ENCODE peak calls at places on chromosomes 2 and 18, in seven cellular contexts. I is AG09319, L is AG04450, Z is lower leg skin, E is AG10803, Y is A549, Q is left ventricle myocardium inferior. W is an unnamed sample.

GRCh38 chr2:20148841-20149702 is 75.9 kb downstream of the SDC1 start:
- DNase-seq in I (peak), L (no peak), Z (no peak), E (peak), Y (no peak), Q (no peak), W (peak)

GRCh38 chr2:40255118-40255517 is 196.8 kb downstream of the SLC8A1 start:
- DNase-seq in I (no peak), L (no peak), Z (no peak), E (no peak), Y (no peak), Q (no peak), W (no peak)

GRCh38 chr2:105974800-105975199 is 219.3 kb downstream of the UXS1 start:
- DNase-seq in I (no peak), L (no peak), Z (no peak), E (no peak), Y (no peak), Q (no peak), W (no peak)

GRCh38 chr2:207505728-207506127 is 24.0 kb upstream of the CREB1 start:
- DNase-seq in I (no peak), L (no peak), Z (no peak), E (peak), Y (peak), Q (no peak), W (peak)

GRCh38 chr2:227536445-227536844 is 62.2 kb upstream of the SCYGR2 start:
- DNase-seq in I (no peak), L (no peak), Z (no peak), E (no peak), Y (no peak), Q (no peak), W (peak)

GRCh38 chr2:176114120-176114929 is 2.3 kb upstream of the HOXD10 start:
- DNase-seq in I (no peak), L (no peak), Z (no peak), E (no peak), Y (no peak), Q (no peak), W (no peak)

GRCh38 chr2:45134726-45135125 is 125.5 kb upstream of the SIX2 start:
- DNase-seq in I (no peak), L (no peak), Z (peak), E (peak), Y (no peak), Q (no peak), W (peak)

GRCh38 chr2:113273031-113273551 is 5.6 kb downstream of the PAX8 start:
- DNase-seq in I (no peak), L (peak), Z (no peak), E (peak), Y (peak), Q (no peak), W (no peak)

GRCh38 chr2:108346827-108347226 is 30.9 kb upstream of the SULT1C4 start:
- DNase-seq in I (no peak), L (no peak), Z (no peak), E (no peak), Y (no peak), Q (no peak), W (no peak)

GRCh38 chr2:232571026-232571474 is 20.6 kb downstream of the EIF4E2 start:
- DNase-seq in I (no peak), L (no peak), Z (no peak), E (no peak), Y (no peak), Q (no peak), W (no peak)

GRCh38 chr2:76427447-76427846 is 716.7 kb upstream of the GCFC2 start:
- DNase-seq in I (no peak), L (no peak), Z (no peak), E (no peak), Y (no peak), Q (no peak), W (no peak)

GRCh38 chr2:188024811-188025210 is 266.9 kb upstream of the GULP1 start:
- DNase-seq in I (no peak), L (peak), Z (no peak), E (peak), Y (no peak), Q (no peak), W (peak)

GRCh38 chr2:172834881-172835280 is 99.2 kb downstream of the RAPGEF4 start:
- DNase-seq in I (no peak), L (no peak), Z (no peak), E (no peak), Y (no peak), Q (no peak), W (no peak)

GRCh38 chr2:64787698-64788097 is 134.0 kb upstream of the SERTAD2 start:
- DNase-seq in I (no peak), L (no peak), Z (no peak), E (peak), Y (no peak), Q (no peak), W (peak)

GRCh38 chr18:13823707-13824395 is at the start of gene MC5R:
- DNase-seq in I (no peak), L (no peak), Z (no peak), E (peak), Y (peak), Q (peak), W (peak)

GRCh38 chr2:190910341-190911136 is 29.9 kb downstream of the GLS start:
- DNase-seq in I (no peak), L (no peak), Z (no peak), E (peak), Y (no peak), Q (no peak), W (peak)

GRCh38 chr2:60550984-60551240 is 2.5 kb downstream of the BCL11A start:
- DNase-seq in I (no peak), L (no peak), Z (no peak), E (no peak), Y (no peak), Q (no peak), W (no peak)

GRCh38 chr2:180474716-180475115 is 467.6 kb upstream of the CWC22 start:
- DNase-seq in I (no peak), L (no peak), Z (no peak), E (no peak), Y (no peak), Q (no peak), W (no peak)

GRCh38 chr2:239313776-239314175 is 87.0 kb downstream of the HDAC4 start:
- DNase-seq in I (no peak), L (no peak), Z (no peak), E (no peak), Y (no peak), Q (peak), W (no peak)

GRCh38 chr2:8506771-8507170 is 175.1 kb upstream of the ID2 start:
- DNase-seq in I (no peak), L (no peak), Z (peak), E (no peak), Y (no peak), Q (no peak), W (no peak)

GRCh38 chr18:3055201-3055600 is 42.3 kb upstream of the LPIN2 start:
- DNase-seq in I (no peak), L (no peak), Z (no peak), E (no peak), Y (no peak), Q (no peak), W (peak)

GRCh38 chr2:224252601-224253000 is 149.3 kb downstream of the FAM124B start:
- DNase-seq in I (peak), L (peak), Z (no peak), E (peak), Y (no peak), Q (no peak), W (no peak)

GRCh38 chr2:173195100-173195499 is 119.5 kb downstream of the MAP3K20 start:
- DNase-seq in I (no peak), L (no peak), Z (no peak), E (no peak), Y (no peak), Q (no peak), W (no peak)

GRCh38 chr2:232203936-232204335 is 174.6 kb upstream of the ALPP start:
- DNase-seq in I (no peak), L (no peak), Z (no peak), E (no peak), Y (no peak), Q (no peak), W (no peak)

GRCh38 chr2:180061085-180061484 is 54.0 kb upstream of the CWC22 start:
- DNase-seq in I (no peak), L (no peak), Z (no peak), E (no peak), Y (no peak), Q (no peak), W (no peak)

GRCh38 chr2:154537845-154538244 is 160.7 kb upstream of the KCNJ3 start:
- DNase-seq in I (no peak), L (no peak), Z (no peak), E (no peak), Y (no peak), Q (no peak), W (no peak)

GRCh38 chr2:23487735-23488492 is 102.9 kb downstream of the KLHL29 start:
- DNase-seq in I (peak), L (peak), Z (no peak), E (peak), Y (no peak), Q (no peak), W (peak)

GRCh38 chr18:41323044-41323443 is 632.0 kb upstream of the PIK3C3 start:
- DNase-seq in I (no peak), L (no peak), Z (no peak), E (no peak), Y (no peak), Q (no peak), W (peak)

GRCh38 chr2:188291617-188292445 is at the start of gene GULP1:
- DNase-seq in I (peak), L (no peak), Z (peak), E (peak), Y (peak), Q (peak), W (peak)

GRCh38 chr18:2002178-2002577 is 569.1 kb downstream of the METTL4 start:
- DNase-seq in I (no peak), L (no peak), Z (no peak), E (no peak), Y (no peak), Q (no peak), W (peak)

GRCh38 chr18:1999387-1999786 is 571.9 kb downstream of the METTL4 start:
- DNase-seq in I (no peak), L (no peak), Z (no peak), E (no peak), Y (no peak), Q (no peak), W (no peak)

GRCh38 chr18:1998121-1998520 is 573.2 kb downstream of the METTL4 start:
- DNase-seq in I (no peak), L (no peak), Z (no peak), E (no peak), Y (no peak), Q (no peak), W (no peak)

DNA sequence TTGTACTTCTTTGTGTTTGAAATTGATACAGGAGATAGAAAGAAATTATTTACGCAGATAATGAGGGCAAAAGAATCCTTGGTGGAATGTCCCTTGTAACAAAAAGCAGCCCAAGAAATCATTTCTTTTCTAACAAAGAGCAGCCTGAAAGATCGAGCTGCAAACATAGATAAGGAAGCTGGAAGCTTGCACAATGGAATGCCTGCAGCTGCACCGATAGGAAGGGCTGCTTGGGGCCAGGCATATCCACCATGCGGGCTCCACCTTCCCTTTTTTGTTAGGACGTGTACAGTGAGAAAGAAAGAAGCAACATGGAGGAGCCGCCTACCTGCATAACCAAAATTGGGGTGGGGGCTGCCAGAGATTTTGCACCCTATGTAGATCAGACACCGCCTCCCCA is 568.7 kb downstream of the METTL4 start:
- DNase-seq in I (no peak), L (no peak), Z (no peak), E (no peak), Y (no peak), Q (no peak), W (peak)
- TF ChIP-seq CTCF in I (no peak), L (no peak), Z (no peak), E (no peak), Y (no peak), Q (no peak), W (no peak)

GRCh38 chr2:202035089-202035940 is 1.7 kb downstream of the FZD7 start:
- DNase-seq in I (peak), L (no peak), Z (peak), E (peak), Y (no peak), Q (peak), W (peak)
- TF ChIP-seq CTCF in I (peak), L (peak), Z (no peak), E (peak), Y (no peak), Q (peak), W (peak)

DNA sequence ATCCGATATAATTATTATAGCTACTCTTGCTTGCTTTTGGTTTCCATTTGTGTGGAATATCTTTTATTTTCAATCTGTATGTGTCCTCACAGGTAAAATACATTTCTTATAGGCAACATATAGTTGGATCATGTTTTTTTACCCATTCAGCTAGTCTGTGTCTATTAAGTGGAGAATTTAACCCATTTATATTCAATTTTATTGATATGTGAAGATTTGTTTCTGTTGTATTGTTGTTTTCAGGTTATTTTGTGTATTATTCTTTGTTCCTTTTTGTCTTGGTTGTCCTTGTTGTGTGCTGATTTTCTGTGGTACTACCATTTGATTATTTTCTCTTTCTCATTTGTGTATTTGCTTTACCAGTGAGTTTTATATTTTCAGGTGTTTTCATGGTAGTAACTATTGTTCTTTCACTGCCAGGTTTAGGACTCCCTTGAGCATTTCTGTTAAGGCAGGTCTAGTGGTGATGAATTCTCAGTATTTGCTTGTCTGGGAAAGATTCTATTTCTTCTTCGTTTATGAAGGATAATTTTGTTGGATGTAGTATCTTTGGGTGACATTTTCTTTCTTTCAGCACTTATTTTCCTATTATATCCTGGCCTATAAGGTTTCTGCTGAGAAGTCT is 95.4 kb downstream of the ANKRD12 start:
- DNase-seq in I (no peak), L (no peak), Z (no peak), E (no peak), Y (no peak), Q (no peak), W (no peak)
- TF ChIP-seq CTCF in I (no peak), L (no peak), Z (no peak), E (no peak), Y (no peak), Q (no peak), W (no peak)

GRCh38 chr2:167451496-167452289 is 563.4 kb downstream of the XIRP2 start:
- DNase-seq in I (no peak), L (no peak), Z (no peak), E (no peak), Y (no peak), Q (no peak), W (no peak)
- TF ChIP-seq CTCF in I (no peak), L (no peak), Z (no peak), E (no peak), Y (no peak), Q (no peak), W (no peak)

GRCh38 chr2:233915133-233915532 is 2.0 kb upstream of the TRPM8 start:
- DNase-seq in I (no peak), L (no peak), Z (no peak), E (no peak), Y (peak), Q (no peak), W (peak)
- TF ChIP-seq CTCF in I (peak), L (peak), Z (no peak), E (no peak), Y (peak), Q (no peak), W (peak)

W was measured in fibroblast of pulmonary artery.